ENCODE peak calls at places on chromosomes 12 and 14, in seven cellular contexts. P, O, M, K, D, J and Y are unnamed samples.
A peak's percentile ranks its signal among the peaks of the same experiment; 100 is the strongest.

GRCh38 chr14:26088260-26088659 is 509.6 kb downstream of the NOVA1 start:
- ATAC-seq in K (no peak), P (no peak), M (no peak), O (no peak), D (no peak), J (no peak), Y (no peak)

GRCh38 chr14:30273564-30273880 is 285.4 kb upstream of the G2E3 start:
- ATAC-seq in M (no peak), O (no peak), J (no peak), D (no peak), P (no peak), K (no peak), Y (no peak)

GRCh38 chr12:3772380-3772779 is 19.5 kb upstream of the CRACR2A start:
- ATAC-seq in O (no peak), M (peak; percentile 29), J (peak; percentile 18), P (no peak), D (no peak), K (no peak), Y (no peak)

GRCh38 chr14:72665259-72665658 is 228.6 kb downstream of the DPF3 start:
- ATAC-seq in K (no peak), O (no peak), P (no peak), M (no peak), J (peak; percentile 44), D (no peak), Y (peak; percentile 93)

GRCh38 chr14:71592361-71592760 is 339.9 kb upstream of the RGS6 start:
- ATAC-seq in M (no peak), D (no peak), K (peak; percentile 85), J (no peak), O (peak; percentile 88), P (no peak), Y (no peak)

GRCh38 chr14:105853089-105853906 is 326.9 kb downstream of the TMEM121 start:
- ATAC-seq in P (no peak), M (no peak), O (no peak), K (no peak), J (no peak), D (no peak), Y (peak; percentile 49)

GRCh38 chr14:74239848-74240793 is 872 bp downstream of the VSX2 start:
- ATAC-seq in D (no peak), O (peak; percentile 13), J (peak; percentile 31), P (no peak), K (no peak), M (no peak), Y (peak; percentile 31)

GRCh38 chr12:19912996-19913395 is 455.3 kb upstream of the PDE3A start:
- ATAC-seq in D (no peak), O (no peak), P (no peak), M (peak; percentile 48), J (peak; percentile 46), K (no peak), Y (no peak)

GRCh38 chr14:52400846-52401245 is 86.7 kb downstream of the PTGER2 start:
- ATAC-seq in P (peak; percentile 74), D (peak; percentile 79), K (no peak), O (peak; percentile 13), J (no peak), M (no peak), Y (no peak)

GRCh38 chr12:124633269-124633953 is 66.0 kb upstream of the NCOR2 start:
- ATAC-seq in O (peak; percentile 49), M (no peak), J (no peak), K (peak; percentile 66), D (peak; percentile 61), P (no peak), Y (no peak)

GRCh38 chr14:91968280-91968679 is 20.8 kb upstream of the FBLN5 start:
- ATAC-seq in P (peak; percentile 97), D (peak; percentile 75), J (no peak), K (no peak), M (no peak), O (no peak), Y (no peak)

GRCh38 chr12:132492951-132493350 is 3.0 kb downstream of the FBRSL1 start:
- ATAC-seq in D (no peak), J (no peak), P (no peak), O (no peak), K (no peak), M (no peak), Y (no peak)

GRCh38 chr12:5273709-5274108 is 158.2 kb upstream of the NTF3 start:
- ATAC-seq in K (no peak), O (no peak), D (no peak), J (no peak), M (no peak), P (no peak), Y (no peak)

GRCh38 chr14:70143306-70143705 is 45.4 kb downstream of the SLC8A3 start:
- ATAC-seq in P (no peak), M (no peak), J (no peak), D (no peak), K (no peak), O (no peak), Y (no peak)

GRCh38 chr12:121176826-121177529 is 33.0 kb upstream of the P2RX4 start:
- ATAC-seq in D (no peak), O (no peak), J (no peak), M (no peak), K (no peak), P (no peak), Y (no peak)

GRCh38 chr12:74490390-74491064 is 47.1 kb upstream of the ATXN7L3B start:
- ATAC-seq in P (peak; percentile 58), O (no peak), K (no peak), J (no peak), M (no peak), D (peak; percentile 67), Y (no peak)

GRCh38 chr14:54483073-54483745 is 5.6 kb downstream of the GMFB start:
- ATAC-seq in M (peak; percentile 7), O (no peak), P (no peak), D (no peak), J (peak; percentile 24), K (no peak), Y (no peak)

GRCh38 chr12:48143898-48144297 is 13.4 kb downstream of the ASB8 start:
- ATAC-seq in D (no peak), K (no peak), J (no peak), M (no peak), P (no peak), O (no peak), Y (no peak)

GRCh38 chr12:88298761-88299242 is 156.7 kb downstream of the TMTC3 start:
- ATAC-seq in K (peak; percentile 73), J (no peak), O (peak; percentile 56), M (no peak), D (no peak), P (no peak), Y (peak; percentile 66)

GRCh38 chr14:92466068-92466458 is 47.5 kb upstream of the RIN3 start:
- ATAC-seq in P (no peak), J (peak; percentile 70), K (peak; percentile 66), O (peak; percentile 47), D (no peak), M (peak; percentile 51), Y (no peak)